ENCODE peak calls at places on chromosomes 11 and 22, in six cellular contexts. One of them, this sample, is unnamed.
A peak's percentile ranks its signal among the peaks of the same experiment; 100 is the strongest.

GRCh38 chr11:11579012-11579755 is 42.6 kb downstream of the GALNT18 start:
- DNase-seq in heart left ventricle: no peak
- DNase-seq in gastrocnemius medialis: no peak
- DNase-seq in sigmoid colon: no peak
- DNase-seq in esophagus squamous epithelium: no peak
- DNase-seq in IMR-90: no peak
- DNase-seq in this sample: no peak

GRCh38 chr11:108985611-108986279 is 320.9 kb downstream of the DDX10 start:
- DNase-seq in gastrocnemius medialis: no peak
- DNase-seq in heart left ventricle: no peak
- DNase-seq in esophagus squamous epithelium: no peak
- DNase-seq in IMR-90: peak; percentile 82
- DNase-seq in sigmoid colon: no peak
- DNase-seq in this sample: no peak

GRCh38 chr22:35528967-35529366 is 11.7 kb upstream of the RASD2 start:
- DNase-seq in gastrocnemius medialis: no peak
- DNase-seq in IMR-90: no peak
- DNase-seq in sigmoid colon: no peak
- DNase-seq in esophagus squamous epithelium: no peak
- DNase-seq in heart left ventricle: no peak
- DNase-seq in this sample: no peak

GRCh38 chr11:1181420-1181819 is 23.7 kb downstream of the MUC5AC start:
- DNase-seq in IMR-90: no peak
- DNase-seq in sigmoid colon: no peak
- DNase-seq in gastrocnemius medialis: no peak
- DNase-seq in heart left ventricle: no peak
- DNase-seq in esophagus squamous epithelium: no peak
- DNase-seq in this sample: no peak

GRCh38 chr22:39089928-39090327 is 7.1 kb upstream of the APOBEC3H start:
- DNase-seq in sigmoid colon: no peak
- DNase-seq in gastrocnemius medialis: no peak
- DNase-seq in IMR-90: no peak
- DNase-seq in heart left ventricle: no peak
- DNase-seq in esophagus squamous epithelium: no peak
- DNase-seq in this sample: no peak

GRCh38 chr22:19129871-19130270 is 1.2 kb upstream of the TSSK2 start:
- DNase-seq in gastrocnemius medialis: no peak
- DNase-seq in heart left ventricle: no peak
- DNase-seq in esophagus squamous epithelium: no peak
- DNase-seq in sigmoid colon: no peak
- DNase-seq in IMR-90: no peak
- DNase-seq in this sample: no peak

GRCh38 chr11:125874556-125875124 is 12.8 kb upstream of the HYLS1 start:
- DNase-seq in heart left ventricle: peak; percentile 55
- DNase-seq in IMR-90: peak; percentile 70
- DNase-seq in gastrocnemius medialis: no peak
- DNase-seq in sigmoid colon: peak; percentile 69
- DNase-seq in esophagus squamous epithelium: no peak
- DNase-seq in this sample: no peak

GRCh38 chr11:96152623-96153022 is 190.4 kb downstream of the MAML2 start:
- DNase-seq in heart left ventricle: no peak
- DNase-seq in esophagus squamous epithelium: no peak
- DNase-seq in IMR-90: no peak
- DNase-seq in gastrocnemius medialis: no peak
- DNase-seq in sigmoid colon: no peak
- DNase-seq in this sample: no peak

GRCh38 chr22:39703890-39704658 is 133.5 kb downstream of the CACNA1I start:
- DNase-seq in gastrocnemius medialis: peak; percentile 76
- DNase-seq in sigmoid colon: no peak
- DNase-seq in IMR-90: peak; percentile 23
- DNase-seq in heart left ventricle: no peak
- DNase-seq in esophagus squamous epithelium: no peak
- DNase-seq in this sample: no peak

GRCh38 chr11:14907411-14908213 is 15.6 kb upstream of the CYP2R1 start:
- DNase-seq in heart left ventricle: peak; percentile 72
- DNase-seq in esophagus squamous epithelium: peak; percentile 12
- DNase-seq in IMR-90: peak; percentile 21
- DNase-seq in gastrocnemius medialis: no peak
- DNase-seq in sigmoid colon: peak; percentile 82
- DNase-seq in this sample: peak; percentile 61

GRCh38 chr22:19059481-19060278 is 62.5 kb downstream of the DGCR2 start:
- DNase-seq in gastrocnemius medialis: no peak
- DNase-seq in sigmoid colon: peak; percentile 58
- DNase-seq in esophagus squamous epithelium: no peak
- DNase-seq in heart left ventricle: no peak
- DNase-seq in IMR-90: no peak
- DNase-seq in this sample: no peak

GRCh38 chr22:45181240-45181639 is 17.5 kb downstream of the NUP50 start:
- DNase-seq in sigmoid colon: no peak
- DNase-seq in esophagus squamous epithelium: no peak
- DNase-seq in gastrocnemius medialis: no peak
- DNase-seq in heart left ventricle: no peak
- DNase-seq in IMR-90: no peak
- DNase-seq in this sample: no peak

GRCh38 chr11:1040428-1041148 is 4.1 kb upstream of the MUC6 start:
- DNase-seq in esophagus squamous epithelium: no peak
- DNase-seq in heart left ventricle: no peak
- DNase-seq in gastrocnemius medialis: no peak
- DNase-seq in sigmoid colon: no peak
- DNase-seq in IMR-90: no peak
- DNase-seq in this sample: no peak

GRCh38 chr11:73439002-73439843 is 63.0 kb downstream of the RELT start:
- DNase-seq in esophagus squamous epithelium: no peak
- DNase-seq in heart left ventricle: no peak
- DNase-seq in sigmoid colon: no peak
- DNase-seq in IMR-90: peak; percentile 22
- DNase-seq in gastrocnemius medialis: no peak
- DNase-seq in this sample: no peak

GRCh38 chr11:128549256-128549944 is 38.0 kb downstream of the ETS1 start:
- DNase-seq in IMR-90: no peak
- DNase-seq in esophagus squamous epithelium: no peak
- DNase-seq in heart left ventricle: peak; percentile 90
- DNase-seq in sigmoid colon: peak; percentile 89
- DNase-seq in gastrocnemius medialis: peak; percentile 22
- DNase-seq in this sample: no peak

GRCh38 chr11:123566852-123567251 is 87.6 kb downstream of the SCN3B start:
- DNase-seq in sigmoid colon: no peak
- DNase-seq in esophagus squamous epithelium: no peak
- DNase-seq in IMR-90: no peak
- DNase-seq in heart left ventricle: no peak
- DNase-seq in gastrocnemius medialis: no peak
- DNase-seq in this sample: no peak

GRCh38 chr11:26878959-26879581 is 114.8 kb upstream of the FIBIN start:
- DNase-seq in heart left ventricle: no peak
- DNase-seq in gastrocnemius medialis: no peak
- DNase-seq in IMR-90: no peak
- DNase-seq in sigmoid colon: no peak
- DNase-seq in esophagus squamous epithelium: no peak
- DNase-seq in this sample: no peak

GRCh38 chr11:1437500-1437899 is 47.8 kb downstream of the BRSK2 start:
- DNase-seq in gastrocnemius medialis: no peak
- DNase-seq in IMR-90: peak; percentile 42
- DNase-seq in esophagus squamous epithelium: no peak
- DNase-seq in heart left ventricle: peak; percentile 73
- DNase-seq in sigmoid colon: no peak
- DNase-seq in this sample: no peak

GRCh38 chr11:124415356-124415923 is 9.2 kb downstream of the OR8B4 start:
- DNase-seq in sigmoid colon: no peak
- DNase-seq in heart left ventricle: no peak
- DNase-seq in esophagus squamous epithelium: no peak
- DNase-seq in gastrocnemius medialis: no peak
- DNase-seq in IMR-90: peak; percentile 69
- DNase-seq in this sample: no peak

GRCh38 chr22:39989633-39990032 is 5.1 kb upstream of the FAM83F start:
- DNase-seq in heart left ventricle: no peak
- DNase-seq in IMR-90: no peak
- DNase-seq in sigmoid colon: no peak
- DNase-seq in esophagus squamous epithelium: no peak
- DNase-seq in gastrocnemius medialis: no peak
- DNase-seq in this sample: no peak

GRCh38 chr22:44543362-44543761 is 45.3 kb upstream of the RTL6 start:
- DNase-seq in sigmoid colon: no peak
- DNase-seq in heart left ventricle: no peak
- DNase-seq in esophagus squamous epithelium: no peak
- DNase-seq in gastrocnemius medialis: no peak
- DNase-seq in IMR-90: no peak
- DNase-seq in this sample: no peak

GRCh38 chr11:86990079-86990478 is 34.9 kb upstream of the FZD4 start:
- DNase-seq in esophagus squamous epithelium: no peak
- DNase-seq in sigmoid colon: no peak
- DNase-seq in heart left ventricle: no peak
- DNase-seq in IMR-90: peak; percentile 21
- DNase-seq in gastrocnemius medialis: no peak
- DNase-seq in this sample: no peak

GRCh38 chr11:81497202-81497804 is 1236.4 kb downstream of the FAM181B start:
- DNase-seq in heart left ventricle: no peak
- DNase-seq in gastrocnemius medialis: no peak
- DNase-seq in esophagus squamous epithelium: no peak
- DNase-seq in sigmoid colon: no peak
- DNase-seq in IMR-90: peak; percentile 16
- DNase-seq in this sample: no peak

GRCh38 chr11:47797633-47798032 is 30.5 kb upstream of the FNBP4 start:
- DNase-seq in esophagus squamous epithelium: no peak
- DNase-seq in sigmoid colon: no peak
- DNase-seq in heart left ventricle: no peak
- DNase-seq in IMR-90: peak; percentile 89
- DNase-seq in gastrocnemius medialis: no peak
- DNase-seq in this sample: no peak

GRCh38 chr11:3159296-3160190 is 5.6 kb downstream of the OSBPL5 start:
- DNase-seq in heart left ventricle: no peak
- DNase-seq in IMR-90: no peak
- DNase-seq in esophagus squamous epithelium: no peak
- DNase-seq in gastrocnemius medialis: peak; percentile 54
- DNase-seq in sigmoid colon: peak; percentile 93
- DNase-seq in this sample: peak; percentile 57

GRCh38 chr11:88603499-88603898 is 266.0 kb upstream of the CTSC start:
- DNase-seq in heart left ventricle: no peak
- DNase-seq in gastrocnemius medialis: no peak
- DNase-seq in sigmoid colon: no peak
- DNase-seq in IMR-90: peak; percentile 13
- DNase-seq in esophagus squamous epithelium: no peak
- DNase-seq in this sample: no peak

GRCh38 chr11:10568486-10568941 is at the start of gene LYVE1:
- DNase-seq in sigmoid colon: peak; percentile 72
- DNase-seq in gastrocnemius medialis: peak; percentile 40
- DNase-seq in heart left ventricle: peak; percentile 51
- DNase-seq in IMR-90: no peak
- DNase-seq in esophagus squamous epithelium: no peak
- DNase-seq in this sample: no peak

GRCh38 chr22:42805998-42806481 is 51.0 kb downstream of the ARFGAP3 start:
- DNase-seq in gastrocnemius medialis: no peak
- DNase-seq in heart left ventricle: no peak
- DNase-seq in sigmoid colon: no peak
- DNase-seq in IMR-90: no peak
- DNase-seq in esophagus squamous epithelium: no peak
- DNase-seq in this sample: no peak

GRCh38 chr11:134098566-134099184 is 29.8 kb downstream of the JAM3 start:
- DNase-seq in sigmoid colon: no peak
- DNase-seq in heart left ventricle: no peak
- DNase-seq in esophagus squamous epithelium: no peak
- DNase-seq in IMR-90: no peak
- DNase-seq in gastrocnemius medialis: no peak
- DNase-seq in this sample: no peak
- TF ChIP-seq CTCF in sigmoid colon: no peak
- TF ChIP-seq CTCF in heart left ventricle: no peak
- TF ChIP-seq CTCF in esophagus squamous epithelium: no peak
- TF ChIP-seq CTCF in IMR-90: no peak
- TF ChIP-seq CTCF in gastrocnemius medialis: no peak
- TF ChIP-seq CTCF in this sample: no peak

DNA sequence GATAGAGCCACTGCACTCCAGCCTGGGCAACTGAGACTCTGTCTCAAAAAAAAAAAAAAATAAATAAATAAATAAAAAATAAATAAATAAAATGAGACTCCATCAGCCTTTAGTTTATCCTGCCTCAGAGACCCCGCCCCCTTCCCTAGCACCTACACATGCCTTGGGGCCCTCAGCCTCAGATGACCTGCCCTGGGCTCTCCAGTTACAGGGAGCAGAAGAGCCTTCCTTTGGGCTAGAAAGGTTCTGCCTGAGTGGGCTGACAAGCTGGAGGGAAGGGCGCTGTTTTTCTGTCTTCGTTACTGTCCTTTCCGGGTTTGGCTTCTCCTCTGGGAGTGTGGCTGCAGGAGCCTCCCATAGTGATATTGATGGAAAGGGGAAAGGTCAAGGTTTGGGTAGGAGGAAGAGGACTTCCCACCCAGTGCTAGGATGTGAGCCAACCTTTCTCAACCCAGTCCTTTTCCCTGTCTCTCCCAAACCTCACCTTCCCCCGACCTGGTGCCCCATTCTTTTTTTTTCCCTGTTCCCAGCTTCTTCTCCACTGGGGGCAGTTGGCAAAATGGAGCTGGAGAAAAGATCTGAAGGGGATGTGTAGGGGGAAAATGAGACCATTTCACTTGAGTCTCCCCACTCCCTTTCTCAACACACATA is 1.5 kb upstream of the SF3B2 start:
- DNase-seq in IMR-90: no peak
- DNase-seq in sigmoid colon: no peak
- DNase-seq in heart left ventricle: no peak
- DNase-seq in gastrocnemius medialis: no peak
- DNase-seq in esophagus squamous epithelium: no peak
- DNase-seq in this sample: no peak
- H3K4me3 ChIP-seq in IMR-90: no peak overlapping the region
- H3K4me3 ChIP-seq in sigmoid colon: no peak overlapping the region
- H3K4me3 ChIP-seq in heart left ventricle: no peak overlapping the region
- H3K4me3 ChIP-seq in gastrocnemius medialis: no peak overlapping the region
- H3K4me3 ChIP-seq in esophagus squamous epithelium: no peak overlapping the region
- H3K4me3 ChIP-seq in this sample: no peak overlapping the region

DNA sequence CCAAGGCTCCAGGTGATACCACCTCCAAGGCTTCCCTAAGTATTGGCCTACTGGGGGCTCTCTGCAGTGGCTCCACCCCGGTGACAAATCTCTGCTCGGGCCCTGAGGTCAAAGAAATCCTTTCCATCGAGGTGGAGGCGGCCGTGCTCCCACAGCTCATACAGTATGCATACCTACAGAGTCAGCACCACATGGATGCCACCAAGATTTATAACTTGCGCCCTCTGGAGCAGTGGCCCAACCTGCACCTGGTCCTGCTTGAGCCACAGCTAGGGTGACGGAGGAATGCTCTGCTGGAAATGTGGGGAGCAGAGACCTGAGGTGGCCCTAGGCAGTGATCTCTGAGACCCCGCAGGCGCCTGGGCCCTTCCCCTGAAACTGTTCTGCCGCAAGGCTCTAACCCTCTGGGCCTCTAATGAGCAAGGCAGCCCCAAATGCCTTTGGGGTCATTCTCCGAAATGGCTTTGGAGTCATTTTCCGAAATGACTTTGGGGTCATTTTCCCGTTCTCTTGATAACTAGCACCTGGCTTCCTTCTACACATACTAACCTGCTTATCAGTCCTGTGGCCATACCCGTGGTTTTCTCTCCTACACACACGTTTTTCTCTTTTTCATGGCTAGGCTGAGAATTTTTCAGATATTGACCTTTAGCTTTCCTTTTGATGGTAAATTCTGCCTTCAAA is 33.9 kb downstream of the TMEM45B start:
- DNase-seq in sigmoid colon: no peak
- DNase-seq in IMR-90: no peak
- DNase-seq in gastrocnemius medialis: no peak
- DNase-seq in heart left ventricle: no peak
- DNase-seq in esophagus squamous epithelium: no peak
- DNase-seq in this sample: no peak
- TF ChIP-seq POLR2A in sigmoid colon: no peak
- TF ChIP-seq POLR2A in IMR-90: no peak
- TF ChIP-seq POLR2A in gastrocnemius medialis: no peak
- TF ChIP-seq POLR2A in heart left ventricle: no peak
- TF ChIP-seq POLR2A in esophagus squamous epithelium: no peak
- TF ChIP-seq POLR2A in this sample: no peak

GRCh38 chr11:64246874-64247728 is at the start of gene PPP1R14B:
- DNase-seq in esophagus squamous epithelium: peak; percentile 43
- DNase-seq in sigmoid colon: peak; percentile 93
- DNase-seq in heart left ventricle: peak; percentile 90
- DNase-seq in gastrocnemius medialis: peak; percentile 84
- DNase-seq in IMR-90: peak; percentile 80
- DNase-seq in this sample: peak; percentile 98
- TF ChIP-seq CTCF in esophagus squamous epithelium: no peak
- TF ChIP-seq CTCF in sigmoid colon: no peak
- TF ChIP-seq CTCF in heart left ventricle: peak; percentile 26
- TF ChIP-seq CTCF in gastrocnemius medialis: peak; percentile 25
- TF ChIP-seq CTCF in IMR-90: peak; percentile 1
- TF ChIP-seq CTCF in this sample: no peak

This sample was measured in lower leg skin.